ENCODE peak calls at places on chromosomes 11 and 22, in seven cellular contexts. One of them, this sample, is unnamed.

GRCh38 chr22:39666926-39667325 is 96.4 kb downstream of the CACNA1I start:
- DNase-seq in stimulated activated CD4-positive, alpha-beta T cell treated with anti-CD3 and anti-CD28 coated beads, Interleukin-1b, Interleukin-23, amount 100 ng/mL, for 48 hours: no peak
- DNase-seq in amniotic stem cell: no peak
- DNase-seq in left colon: no peak
- DNase-seq in memory B cell: no peak
- DNase-seq in heart left ventricle: no peak
- DNase-seq in left kidney: no peak
- DNase-seq in this sample: no peak

GRCh38 chr11:128422576-128423370 is 164.6 kb downstream of the ETS1 start:
- DNase-seq in stimulated activated CD4-positive, alpha-beta T cell treated with anti-CD3 and anti-CD28 coated beads, Interleukin-1b, Interleukin-23, amount 100 ng/mL, for 48 hours: peak
- DNase-seq in left colon: peak
- DNase-seq in heart left ventricle: peak
- DNase-seq in left kidney: peak
- DNase-seq in amniotic stem cell: no peak
- DNase-seq in memory B cell: peak
- DNase-seq in this sample: peak

GRCh38 chr11:115247953-115248352 is 256.3 kb downstream of the CADM1 start:
- DNase-seq in amniotic stem cell: no peak
- DNase-seq in stimulated activated CD4-positive, alpha-beta T cell treated with anti-CD3 and anti-CD28 coated beads, Interleukin-1b, Interleukin-23, amount 100 ng/mL, for 48 hours: no peak
- DNase-seq in left colon: no peak
- DNase-seq in memory B cell: no peak
- DNase-seq in heart left ventricle: no peak
- DNase-seq in left kidney: no peak
- DNase-seq in this sample: no peak

GRCh38 chr11:102070766-102071165 is 23.5 kb downstream of the CFAP300 start:
- DNase-seq in stimulated activated CD4-positive, alpha-beta T cell treated with anti-CD3 and anti-CD28 coated beads, Interleukin-1b, Interleukin-23, amount 100 ng/mL, for 48 hours: no peak
- DNase-seq in left kidney: no peak
- DNase-seq in left colon: no peak
- DNase-seq in amniotic stem cell: no peak
- DNase-seq in memory B cell: no peak
- DNase-seq in heart left ventricle: no peak
- DNase-seq in this sample: no peak

GRCh38 chr22:37983860-37984791 is at the start of gene SOX10:
- DNase-seq in stimulated activated CD4-positive, alpha-beta T cell treated with anti-CD3 and anti-CD28 coated beads, Interleukin-1b, Interleukin-23, amount 100 ng/mL, for 48 hours: no peak
- DNase-seq in left kidney: no peak
- DNase-seq in memory B cell: no peak
- DNase-seq in left colon: no peak
- DNase-seq in heart left ventricle: no peak
- DNase-seq in amniotic stem cell: no peak
- DNase-seq in this sample: no peak

GRCh38 chr11:88179966-88180629 is 4.9 kb upstream of the RAB38 start:
- DNase-seq in amniotic stem cell: no peak
- DNase-seq in left kidney: no peak
- DNase-seq in left colon: no peak
- DNase-seq in stimulated activated CD4-positive, alpha-beta T cell treated with anti-CD3 and anti-CD28 coated beads, Interleukin-1b, Interleukin-23, amount 100 ng/mL, for 48 hours: no peak
- DNase-seq in memory B cell: no peak
- DNase-seq in heart left ventricle: no peak
- DNase-seq in this sample: no peak

GRCh38 chr22:39598017-39598965 is 27.7 kb downstream of the CACNA1I start:
- DNase-seq in left colon: peak
- DNase-seq in left kidney: peak
- DNase-seq in stimulated activated CD4-positive, alpha-beta T cell treated with anti-CD3 and anti-CD28 coated beads, Interleukin-1b, Interleukin-23, amount 100 ng/mL, for 48 hours: peak
- DNase-seq in heart left ventricle: no peak
- DNase-seq in memory B cell: peak
- DNase-seq in amniotic stem cell: no peak
- DNase-seq in this sample: peak

GRCh38 chr11:114073506-114074381 is 14.2 kb downstream of the ZBTB16 start:
- DNase-seq in stimulated activated CD4-positive, alpha-beta T cell treated with anti-CD3 and anti-CD28 coated beads, Interleukin-1b, Interleukin-23, amount 100 ng/mL, for 48 hours: no peak
- DNase-seq in left kidney: no peak
- DNase-seq in memory B cell: no peak
- DNase-seq in amniotic stem cell: no peak
- DNase-seq in left colon: no peak
- DNase-seq in heart left ventricle: no peak
- DNase-seq in this sample: no peak

GRCh38 chr11:68191661-68192579 is 21.2 kb downstream of the KMT5B start:
- DNase-seq in stimulated activated CD4-positive, alpha-beta T cell treated with anti-CD3 and anti-CD28 coated beads, Interleukin-1b, Interleukin-23, amount 100 ng/mL, for 48 hours: no peak
- DNase-seq in amniotic stem cell: no peak
- DNase-seq in left colon: no peak
- DNase-seq in left kidney: no peak
- DNase-seq in memory B cell: no peak
- DNase-seq in heart left ventricle: no peak
- DNase-seq in this sample: no peak

GRCh38 chr11:57294225-57295131 is 30.3 kb downstream of the TNKS1BP1 start:
- DNase-seq in left kidney: peak
- DNase-seq in amniotic stem cell: no peak
- DNase-seq in memory B cell: no peak
- DNase-seq in heart left ventricle: no peak
- DNase-seq in left colon: peak
- DNase-seq in stimulated activated CD4-positive, alpha-beta T cell treated with anti-CD3 and anti-CD28 coated beads, Interleukin-1b, Interleukin-23, amount 100 ng/mL, for 48 hours: no peak
- DNase-seq in this sample: no peak

GRCh38 chr22:44924724-44925123 is 85.1 kb downstream of the PHF21B start:
- DNase-seq in left colon: no peak
- DNase-seq in stimulated activated CD4-positive, alpha-beta T cell treated with anti-CD3 and anti-CD28 coated beads, Interleukin-1b, Interleukin-23, amount 100 ng/mL, for 48 hours: peak
- DNase-seq in left kidney: no peak
- DNase-seq in heart left ventricle: no peak
- DNase-seq in amniotic stem cell: no peak
- DNase-seq in memory B cell: no peak
- DNase-seq in this sample: no peak

GRCh38 chr11:78567209-78567608 is 7.5 kb downstream of the NARS2 start:
- DNase-seq in left colon: no peak
- DNase-seq in stimulated activated CD4-positive, alpha-beta T cell treated with anti-CD3 and anti-CD28 coated beads, Interleukin-1b, Interleukin-23, amount 100 ng/mL, for 48 hours: no peak
- DNase-seq in memory B cell: no peak
- DNase-seq in heart left ventricle: no peak
- DNase-seq in left kidney: no peak
- DNase-seq in amniotic stem cell: no peak
- DNase-seq in this sample: no peak

GRCh38 chr11:45538363-45538762 is 127.1 kb downstream of the CHST1 start:
- DNase-seq in amniotic stem cell: no peak
- DNase-seq in memory B cell: no peak
- DNase-seq in heart left ventricle: no peak
- DNase-seq in left colon: no peak
- DNase-seq in stimulated activated CD4-positive, alpha-beta T cell treated with anti-CD3 and anti-CD28 coated beads, Interleukin-1b, Interleukin-23, amount 100 ng/mL, for 48 hours: no peak
- DNase-seq in left kidney: no peak
- DNase-seq in this sample: no peak

This sample was measured in activated naive CD4-positive, alpha-beta T cell treated with Interleukin-2 at 50 U/mL for 16 hours.